ENCODE peak calls at places on chromosomes 4 and X, in five cellular contexts. A is activated CD4-positive, alpha-beta T cell treated with anti-CD3 and anti-CD28 coated beads, Interleukin-2, amount 10 ng/mL, durations not matched to agents 7 days and 5 days; D is head of caudate nucleus; R is uterus; F is omental fat pad. T is an unnamed sample.

GRCh38 chrX:119871599-119872395 is at the start of the genes NDUFA1 and RNF113A:
- DNase-seq in A (peak), D (peak), R (peak), F (peak), T (peak)

GRCh38 chrX:150873616-150874015 is 24.9 kb downstream of the CD99L2 start:
- DNase-seq in A (no peak), D (no peak), R (peak), F (no peak), T (peak)

GRCh38 chr4:38365748-38366310 is 298.2 kb upstream of the KLF3 start:
- DNase-seq in A (no peak), D (no peak), R (no peak), F (no peak), T (no peak)

GRCh38 chr4:80798082-80798481 is 232.4 kb upstream of the BMP3 start:
- DNase-seq in A (peak), D (no peak), R (no peak), F (no peak), T (no peak)

GRCh38 chr4:184459413-184459812 is 14.9 kb downstream of the IRF2 start:
- DNase-seq in A (no peak), D (no peak), R (no peak), F (no peak), T (no peak)

GRCh38 chr4:92050875-92051274 is 252.9 kb upstream of the GRID2 start:
- DNase-seq in A (no peak), D (no peak), R (no peak), F (no peak), T (no peak)

GRCh38 chr4:13536607-13537006 is 7.7 kb downstream of the NKX3-2 start:
- DNase-seq in A (no peak), D (no peak), R (no peak), F (no peak), T (no peak)

GRCh38 chr4:9691221-9692065 is 90.0 kb upstream of the DRD5 start:
- DNase-seq in A (peak), D (peak), R (peak), F (peak), T (peak)

GRCh38 chr4:123869517-123870282 is 473.1 kb downstream of the SPRY1 start:
- DNase-seq in A (no peak), D (no peak), R (peak), F (no peak), T (no peak)

GRCh38 chrX:64908121-64908520 is 68.1 kb downstream of the ZC4H2 start:
- DNase-seq in A (no peak), D (no peak), R (no peak), F (no peak), T (no peak)

GRCh38 chr4:2363056-2363719 is 55.3 kb downstream of the ZFYVE28 start:
- DNase-seq in A (no peak), D (no peak), R (no peak), F (no peak), T (peak)

GRCh38 chrX:21745756-21746155 is 12.2 kb downstream of the SMPX start:
- DNase-seq in A (peak), D (peak), R (no peak), F (peak), T (peak)

GRCh38 chrX:32572644-32573043 is 638.7 kb downstream of the DMD start:
- DNase-seq in A (no peak), D (no peak), R (no peak), F (no peak), T (no peak)

GRCh38 chr4:144575181-144575580 is 70.8 kb upstream of the HHIP start:
- DNase-seq in A (no peak), D (no peak), R (no peak), F (no peak), T (no peak)

GRCh38 chr4:7854697-7855370 is 84.8 kb downstream of the AFAP1 start:
- DNase-seq in A (peak), D (no peak), R (no peak), F (no peak), T (no peak)

GRCh38 chr4:113540859-113541258 is 220.7 kb downstream of the CAMK2D start:
- DNase-seq in A (no peak), D (no peak), R (no peak), F (no peak), T (no peak)

GRCh38 chrX:43108828-43109227 is 330.9 kb upstream of the PPP1R2C start:
- DNase-seq in A (no peak), D (no peak), R (no peak), F (no peak), T (no peak)

GRCh38 chr4:126028871-126029270 is 714.1 kb downstream of the FAT4 start:
- DNase-seq in A (no peak), D (no peak), R (no peak), F (no peak), T (no peak)

GRCh38 chr4:1216869-1217294 is 32.0 kb downstream of the CTBP1 start:
- DNase-seq in A (peak), D (peak), R (no peak), F (no peak), T (peak)

GRCh38 chrX:18883234-18883960 is 100.5 kb downstream of the PHKA2 start:
- DNase-seq in A (no peak), D (no peak), R (no peak), F (no peak), T (peak)

GRCh38 chr4:185839770-185840169 is 27.8 kb upstream of the SORBS2 start:
- DNase-seq in A (no peak), D (no peak), R (no peak), F (no peak), T (no peak)

GRCh38 chr4:73904491-73904890 is 35.3 kb downstream of the CXCL1 start:
- DNase-seq in A (no peak), D (no peak), R (no peak), F (no peak), T (no peak)

GRCh38 chr4:79413486-79413885 is 5.5 kb upstream of the GK2 start:
- DNase-seq in A (no peak), D (no peak), R (no peak), F (no peak), T (no peak)

GRCh38 chr4:126604273-126604867 is 1028.4 kb upstream of the INTU start:
- DNase-seq in A (no peak), D (no peak), R (no peak), F (no peak), T (no peak)

GRCh38 chr4:8283631-8284121 is 14.1 kb downstream of the HTRA3 start:
- DNase-seq in A (no peak), D (no peak), R (no peak), F (no peak), T (no peak)

GRCh38 chrX:101485212-101486064 is at the start of gene ARMCX4:
- DNase-seq in A (peak), D (peak), R (peak), F (peak), T (peak)

GRCh38 chr4:10456270-10457254 is 664 bp downstream of the ZNF518B start:
- DNase-seq in A (peak), D (peak), R (peak), F (no peak), T (peak)

GRCh38 chr4:53436251-53436650 is 58.8 kb downstream of the FIP1L1 start:
- DNase-seq in A (no peak), D (no peak), R (no peak), F (no peak), T (no peak)